ENCODE peak calls at places on chromosomes 6 and 20, in five cellular contexts. D is IMR-90, T is mammary epithelial cell, Q is breast epithelium, G is ovary. H is an unnamed sample. For H3K36me3, the result is how much of the 10 kb centered on the place peaks cover.

GRCh38 chr6:63554782-63555181 is 17.5 kb upstream of the LOC128125822 start:
- DNase-seq in D (no peak), Q (no peak), G (no peak), T (no peak), H (no peak)

GRCh38 chr20:33433875-33434274 is 9.7 kb downstream of the SNTA1 start:
- DNase-seq in G (no peak), Q (no peak), T (no peak), D (no peak), H (no peak)

GRCh38 chr6:132952468-132952867 is 138.1 kb downstream of the RPS12 start:
- DNase-seq in T (no peak), D (peak), G (no peak), Q (no peak), H (no peak)

GRCh38 chr20:584375-585301 is 25.5 kb downstream of the TCF15 start:
- DNase-seq in T (peak), G (no peak), Q (no peak), D (no peak), H (no peak)

GRCh38 chr6:106194949-106195919 is 109.1 kb downstream of the PRDM1 start:
- DNase-seq in G (no peak), Q (no peak), D (peak), T (peak), H (no peak)

GRCh38 chr6:134850906-134851305 is 99.0 kb downstream of the ALDH8A1 start:
- DNase-seq in D (no peak), G (peak), Q (no peak), T (no peak), H (no peak)

GRCh38 chr20:24675651-24676352 is 206.4 kb downstream of the SYNDIG1 start:
- DNase-seq in D (no peak), G (no peak), Q (peak), T (no peak), H (no peak)

GRCh38 chr20:35992713-35993335 is 24.4 kb downstream of the CNBD2 start:
- DNase-seq in T (peak), Q (no peak), D (peak), G (peak), H (no peak)

GRCh38 chr20:51653226-51653625 is 110.7 kb upstream of the NFATC2 start:
- DNase-seq in T (no peak), Q (no peak), G (no peak), D (no peak), H (no peak)

GRCh38 chr6:52574709-52575489 is 2.0 kb downstream of the TRAM2 start:
- DNase-seq in D (no peak), Q (no peak), T (no peak), G (no peak), H (no peak)

GRCh38 chr6:10522929-10523573 is 1.9 kb downstream of the GCNT2 start:
- DNase-seq in T (no peak), Q (no peak), D (no peak), G (no peak), H (no peak)

GRCh38 chr6:10516953-10517352 is 4.2 kb upstream of the GCNT2 start:
- DNase-seq in D (no peak), T (no peak), G (no peak), Q (no peak), H (no peak)

GRCh38 chr6:10518461-10519216 is 2.5 kb upstream of the GCNT2 start:
- DNase-seq in Q (no peak), T (peak), G (no peak), D (peak), H (no peak)

GRCh38 chr6:10521104-10521808 is at the start of gene GCNT2:
- DNase-seq in T (no peak), D (peak), G (no peak), Q (no peak), H (no peak)

GRCh38 chr6:10520468-10520867 is 683 bp upstream of the GCNT2 start:
- DNase-seq in T (no peak), Q (no peak), G (no peak), D (peak), H (no peak)
- H3K27ac ChIP-seq in T (no peak), Q (peak), G (no peak), D (no peak), H (peak)

DNA sequence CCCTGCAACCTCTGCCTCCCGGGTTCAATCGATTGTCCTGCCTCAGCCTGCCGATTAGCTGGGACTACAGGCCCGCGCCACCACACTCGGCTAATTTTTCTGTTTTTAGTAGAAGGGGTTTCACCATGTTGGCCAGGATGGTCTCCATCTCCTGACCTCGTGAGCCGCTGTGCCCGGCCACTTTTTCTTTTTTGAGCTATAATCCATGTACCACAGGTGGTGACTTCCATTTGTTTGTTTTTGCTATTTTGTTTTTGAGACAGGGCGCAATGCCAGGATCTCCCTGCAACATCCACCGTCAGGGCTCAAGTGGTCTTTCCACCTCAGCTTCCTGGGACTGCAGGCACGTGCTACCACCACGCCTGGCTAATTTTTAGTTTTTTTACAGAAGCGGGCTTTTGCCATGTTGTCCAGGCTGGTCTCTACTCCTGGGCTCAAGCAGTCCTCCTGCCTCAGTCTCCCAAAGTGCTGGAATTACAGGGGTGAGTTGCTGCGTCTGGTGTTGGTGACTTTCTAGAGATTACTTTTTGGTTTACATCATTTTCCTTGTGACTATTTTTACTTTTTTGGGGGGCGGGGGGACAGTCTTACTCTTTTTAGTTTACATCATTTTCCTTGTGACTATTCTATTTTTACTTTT is 8.6 kb downstream of the HSPA1B start:
- DNase-seq in T (no peak), Q (no peak), G (no peak), D (peak), H (no peak)
- H3K36me3 ChIP-seq in T (under half), Q (under half), G (under half), D (under half), H (under half)

DNA sequence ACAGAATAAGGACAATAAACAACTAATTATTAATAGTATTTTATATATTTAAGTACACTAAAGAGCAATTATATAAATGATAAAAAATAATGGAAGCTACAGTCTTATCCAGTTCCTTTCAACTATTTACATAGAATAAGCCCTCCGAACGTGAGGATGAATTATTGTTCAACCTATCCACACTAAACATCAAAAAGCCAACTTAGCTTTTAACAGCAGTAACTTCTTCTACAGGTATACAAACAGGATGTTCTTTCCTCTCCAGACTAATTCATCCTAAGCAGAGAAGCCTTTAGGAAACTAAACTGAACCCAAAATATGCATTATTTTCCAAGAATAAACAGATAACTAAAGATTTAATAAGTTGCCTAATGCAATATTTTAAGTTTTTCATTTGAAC is 2.3 kb downstream of the FKBP5 start:
- DNase-seq in D (no peak), T (no peak), Q (no peak), G (no peak), H (no peak)
- H3K4me3 ChIP-seq in D (no peak), T (peak), Q (peak), G (peak), H (peak)

GRCh38 chr6:41778895-41779294 is 805 bp downstream of the FRS3 start:
- DNase-seq in G (no peak), Q (no peak), T (no peak), D (no peak), H (no peak)
- H3K27ac ChIP-seq in G (no peak), Q (peak), T (no peak), D (no peak), H (no peak)

GRCh38 chr20:3801299-3801698 is 5.2 kb downstream of the CDC25B start:
- DNase-seq in Q (no peak), D (no peak), G (no peak), T (no peak), H (no peak)
- H3K36me3 ChIP-seq in Q (under half), D (half or more), G (under half), T (under half), H (under half)